ENCODE peak calls at places on chromosomes 6 and 20, in ten cellular contexts. One of them, this sample, is unnamed.

GRCh38 chr6:81895511-81896185 is 143.2 kb upstream of the TENT5A start:
- DNase-seq in posterior vena cava: no peak
- DNase-seq in M059J: peak
- DNase-seq in lower lobe of right lung: no peak
- DNase-seq in stimulated activated CD8-positive, alpha-beta memory T cell treated with anti-CD3 and anti-CD28 coated beads, Interleukin-15, amount 100 ng/mL, for 48 hours: no peak
- DNase-seq in A172: peak
- DNase-seq in NCI-H2081: no peak
- DNase-seq in NCI-H460: no peak
- DNase-seq in midbrain: no peak
- DNase-seq in epithelial cell of esophagus: peak
- DNase-seq in this sample: no peak

GRCh38 chr6:35360349-35361138 is 18.2 kb downstream of the PPARD start:
- DNase-seq in posterior vena cava: no peak
- DNase-seq in M059J: peak
- DNase-seq in lower lobe of right lung: peak
- DNase-seq in stimulated activated CD8-positive, alpha-beta memory T cell treated with anti-CD3 and anti-CD28 coated beads, Interleukin-15, amount 100 ng/mL, for 48 hours: no peak
- DNase-seq in A172: no peak
- DNase-seq in NCI-H2081: no peak
- DNase-seq in NCI-H460: no peak
- DNase-seq in midbrain: peak
- DNase-seq in epithelial cell of esophagus: peak
- DNase-seq in this sample: peak

GRCh38 chr6:50959081-50959641 is 140.5 kb downstream of the TFAP2B start:
- DNase-seq in posterior vena cava: no peak
- DNase-seq in M059J: no peak
- DNase-seq in lower lobe of right lung: no peak
- DNase-seq in stimulated activated CD8-positive, alpha-beta memory T cell treated with anti-CD3 and anti-CD28 coated beads, Interleukin-15, amount 100 ng/mL, for 48 hours: no peak
- DNase-seq in A172: no peak
- DNase-seq in NCI-H2081: no peak
- DNase-seq in NCI-H460: no peak
- DNase-seq in midbrain: no peak
- DNase-seq in epithelial cell of esophagus: no peak
- DNase-seq in this sample: no peak

GRCh38 chr6:105263685-105264298 is 84.0 kb upstream of the POPDC3 start:
- DNase-seq in posterior vena cava: no peak
- DNase-seq in M059J: no peak
- DNase-seq in lower lobe of right lung: no peak
- DNase-seq in stimulated activated CD8-positive, alpha-beta memory T cell treated with anti-CD3 and anti-CD28 coated beads, Interleukin-15, amount 100 ng/mL, for 48 hours: no peak
- DNase-seq in A172: peak
- DNase-seq in NCI-H2081: no peak
- DNase-seq in NCI-H460: no peak
- DNase-seq in midbrain: no peak
- DNase-seq in epithelial cell of esophagus: no peak
- DNase-seq in this sample: no peak

GRCh38 chr6:15927531-15928230 is 201.2 kb upstream of the MYLIP start:
- DNase-seq in posterior vena cava: no peak
- DNase-seq in M059J: no peak
- DNase-seq in lower lobe of right lung: no peak
- DNase-seq in stimulated activated CD8-positive, alpha-beta memory T cell treated with anti-CD3 and anti-CD28 coated beads, Interleukin-15, amount 100 ng/mL, for 48 hours: no peak
- DNase-seq in A172: no peak
- DNase-seq in NCI-H2081: no peak
- DNase-seq in NCI-H460: no peak
- DNase-seq in midbrain: no peak
- DNase-seq in epithelial cell of esophagus: peak
- DNase-seq in this sample: no peak

GRCh38 chr6:108260126-108260808 is 573 bp downstream of the SNX3 start:
- DNase-seq in posterior vena cava: peak
- DNase-seq in M059J: peak
- DNase-seq in lower lobe of right lung: peak
- DNase-seq in stimulated activated CD8-positive, alpha-beta memory T cell treated with anti-CD3 and anti-CD28 coated beads, Interleukin-15, amount 100 ng/mL, for 48 hours: no peak
- DNase-seq in A172: peak
- DNase-seq in NCI-H2081: peak
- DNase-seq in NCI-H460: no peak
- DNase-seq in midbrain: peak
- DNase-seq in epithelial cell of esophagus: peak
- DNase-seq in this sample: peak

GRCh38 chr6:140636698-140637402 is 1262.4 kb upstream of the CITED2 start:
- DNase-seq in posterior vena cava: no peak
- DNase-seq in M059J: peak
- DNase-seq in lower lobe of right lung: no peak
- DNase-seq in stimulated activated CD8-positive, alpha-beta memory T cell treated with anti-CD3 and anti-CD28 coated beads, Interleukin-15, amount 100 ng/mL, for 48 hours: no peak
- DNase-seq in A172: no peak
- DNase-seq in NCI-H2081: peak
- DNase-seq in NCI-H460: no peak
- DNase-seq in midbrain: peak
- DNase-seq in epithelial cell of esophagus: no peak
- DNase-seq in this sample: no peak

GRCh38 chr20:47985092-47985850 is 200.0 kb upstream of the SULF2 start:
- DNase-seq in posterior vena cava: no peak
- DNase-seq in M059J: peak
- DNase-seq in lower lobe of right lung: no peak
- DNase-seq in stimulated activated CD8-positive, alpha-beta memory T cell treated with anti-CD3 and anti-CD28 coated beads, Interleukin-15, amount 100 ng/mL, for 48 hours: no peak
- DNase-seq in A172: peak
- DNase-seq in NCI-H2081: no peak
- DNase-seq in NCI-H460: no peak
- DNase-seq in midbrain: no peak
- DNase-seq in epithelial cell of esophagus: peak
- DNase-seq in this sample: no peak

GRCh38 chr6:111642463-111643158 is 36.9 kb upstream of the TRAF3IP2 start:
- DNase-seq in posterior vena cava: no peak
- DNase-seq in M059J: peak
- DNase-seq in lower lobe of right lung: peak
- DNase-seq in stimulated activated CD8-positive, alpha-beta memory T cell treated with anti-CD3 and anti-CD28 coated beads, Interleukin-15, amount 100 ng/mL, for 48 hours: peak
- DNase-seq in A172: peak
- DNase-seq in NCI-H2081: peak
- DNase-seq in NCI-H460: peak
- DNase-seq in midbrain: peak
- DNase-seq in epithelial cell of esophagus: peak
- DNase-seq in this sample: peak

GRCh38 chr6:142294681-142295080 is 7.1 kb upstream of the ADGRG6 start:
- DNase-seq in posterior vena cava: no peak
- DNase-seq in M059J: no peak
- DNase-seq in lower lobe of right lung: no peak
- DNase-seq in stimulated activated CD8-positive, alpha-beta memory T cell treated with anti-CD3 and anti-CD28 coated beads, Interleukin-15, amount 100 ng/mL, for 48 hours: no peak
- DNase-seq in A172: no peak
- DNase-seq in NCI-H2081: no peak
- DNase-seq in NCI-H460: no peak
- DNase-seq in midbrain: no peak
- DNase-seq in epithelial cell of esophagus: no peak
- DNase-seq in this sample: no peak

GRCh38 chr20:25040438-25040831 is 17.5 kb downstream of the ACSS1 start:
- DNase-seq in posterior vena cava: no peak
- DNase-seq in M059J: peak
- DNase-seq in lower lobe of right lung: peak
- DNase-seq in stimulated activated CD8-positive, alpha-beta memory T cell treated with anti-CD3 and anti-CD28 coated beads, Interleukin-15, amount 100 ng/mL, for 48 hours: no peak
- DNase-seq in A172: no peak
- DNase-seq in NCI-H2081: no peak
- DNase-seq in NCI-H460: no peak
- DNase-seq in midbrain: no peak
- DNase-seq in epithelial cell of esophagus: no peak
- DNase-seq in this sample: peak

GRCh38 chr6:82525775-82526515 is 162.3 kb downstream of the TPBG start:
- DNase-seq in posterior vena cava: no peak
- DNase-seq in M059J: no peak
- DNase-seq in lower lobe of right lung: no peak
- DNase-seq in stimulated activated CD8-positive, alpha-beta memory T cell treated with anti-CD3 and anti-CD28 coated beads, Interleukin-15, amount 100 ng/mL, for 48 hours: no peak
- DNase-seq in A172: no peak
- DNase-seq in NCI-H2081: no peak
- DNase-seq in NCI-H460: no peak
- DNase-seq in midbrain: no peak
- DNase-seq in epithelial cell of esophagus: peak
- DNase-seq in this sample: no peak

GRCh38 chr6:26660096-26660425 is 515 bp upstream of the ZNF322 start:
- DNase-seq in posterior vena cava: no peak
- DNase-seq in M059J: no peak
- DNase-seq in lower lobe of right lung: no peak
- DNase-seq in stimulated activated CD8-positive, alpha-beta memory T cell treated with anti-CD3 and anti-CD28 coated beads, Interleukin-15, amount 100 ng/mL, for 48 hours: no peak
- DNase-seq in A172: no peak
- DNase-seq in NCI-H2081: peak
- DNase-seq in NCI-H460: peak
- DNase-seq in midbrain: no peak
- DNase-seq in epithelial cell of esophagus: peak
- DNase-seq in this sample: no peak

This sample was measured in upper lobe of right lung.